ENCODE peak calls at places on chromosomes 12 and 14, in seven cellular contexts. O, J, K, F, G, B and H are unnamed samples.

GRCh38 chr14:71183856-71184255 is 276.6 kb downstream of the PCNX1 start:
- DNase-seq in O (no peak), J (no peak), K (no peak), F (no peak), G (no peak), B (no peak), H (no peak)

GRCh38 chr14:24851837-24852236 is 198.1 kb downstream of the STXBP6 start:
- DNase-seq in O (no peak), J (no peak), K (no peak), F (no peak), G (no peak), B (no peak), H (peak)

GRCh38 chr12:96457191-96457930 is 32.0 kb upstream of the CFAP54 start:
- DNase-seq in O (no peak), J (no peak), K (no peak), F (no peak), G (no peak), B (no peak), H (no peak)

GRCh38 chr12:56042430-56043203 is 899 bp downstream of the RPS26 start:
- DNase-seq in O (no peak), J (no peak), K (no peak), F (no peak), G (no peak), B (no peak), H (no peak)

GRCh38 chr12:29343022-29343799 is 37.8 kb downstream of the ERGIC2 start:
- DNase-seq in O (no peak), J (no peak), K (no peak), F (no peak), G (no peak), B (no peak), H (peak)

GRCh38 chr12:105331805-105332251 is 1.3 kb downstream of the C12orf75 start:
- DNase-seq in O (no peak), J (no peak), K (no peak), F (no peak), G (peak), B (no peak), H (peak)

GRCh38 chr12:80045594-80045993 is 53.7 kb upstream of the OTOGL start:
- DNase-seq in O (no peak), J (no peak), K (no peak), F (no peak), G (no peak), B (no peak), H (peak)

GRCh38 chr12:127722651-127723050 is 544.3 kb upstream of the TMEM132C start:
- DNase-seq in O (no peak), J (no peak), K (no peak), F (no peak), G (no peak), B (no peak), H (no peak)

GRCh38 chr12:56645201-56645716 is 525 bp downstream of the ATP5F1B start:
- DNase-seq in O (peak), J (no peak), K (peak), F (no peak), G (no peak), B (no peak), H (peak)

GRCh38 chr12:117889098-117889497 is 79.7 kb downstream of the KSR2 start:
- DNase-seq in O (no peak), J (no peak), K (no peak), F (no peak), G (no peak), B (no peak), H (no peak)

GRCh38 chr14:77145975-77146740 is 4.6 kb upstream of the ZDHHC22 start:
- DNase-seq in O (no peak), J (no peak), K (no peak), F (no peak), G (no peak), B (no peak), H (no peak)

GRCh38 chr12:121905746-121906145 is 12.6 kb upstream of the CFAP251 start:
- DNase-seq in O (no peak), J (no peak), K (no peak), F (no peak), G (no peak), B (no peak), H (peak)

GRCh38 chr12:90235642-90236041 is 527.0 kb upstream of the ATP2B1 start:
- DNase-seq in O (no peak), J (no peak), K (no peak), F (no peak), G (no peak), B (no peak), H (peak)

GRCh38 chr12:32312049-32312670 is 87.2 kb upstream of the FGD4 start:
- DNase-seq in O (peak), J (peak), K (peak), F (no peak), G (no peak), B (no peak), H (peak)

GRCh38 chr12:54032627-54033100 is at the start of gene HOXC5:
- DNase-seq in O (peak), J (peak), K (peak), F (peak), G (peak), B (peak), H (peak)